ENCODE peak calls at places on chromosomes 5 and 9, in six cellular contexts. H is A549, G is HepG2, J is endothelial cell of umbilical vein, S is GM12878, O is K562. Q is an unnamed sample.

GRCh38 chr9:121333950-121334773 is 35.9 kb downstream of the STOM start:
- DNase-seq in H (no peak), G (no peak), J (no peak), S (no peak), O (peak), Q (no peak)

GRCh38 chr9:134870746-134871667 is 9.6 kb upstream of the FCN2 start:
- DNase-seq in H (no peak), G (no peak), J (no peak), S (no peak), O (no peak), Q (no peak)

GRCh38 chr5:73119492-73120157 is 750 bp upstream of the TMEM171 start:
- DNase-seq in H (no peak), G (no peak), J (peak), S (no peak), O (no peak), Q (no peak)

GRCh38 chr5:66739923-66740322 is 143.7 kb downstream of the MAST4 start:
- DNase-seq in H (no peak), G (no peak), J (no peak), S (no peak), O (no peak), Q (no peak)

GRCh38 chr5:62460578-62460983 is 48.0 kb downstream of the IPO11 start:
- DNase-seq in H (peak), G (peak), J (peak), S (no peak), O (peak), Q (peak)

GRCh38 chr5:75933489-75933888 is 149.7 kb upstream of the SV2C start:
- DNase-seq in H (no peak), G (no peak), J (no peak), S (no peak), O (no peak), Q (no peak)

GRCh38 chr5:8600843-8601242 is 731.9 kb downstream of the MTRR start:
- DNase-seq in H (no peak), G (no peak), J (no peak), S (no peak), O (no peak), Q (no peak)

GRCh38 chr9:86193088-86193487 is 66.4 kb downstream of the C9orf153 start:
- DNase-seq in H (no peak), G (no peak), J (no peak), S (no peak), O (no peak), Q (no peak)

GRCh38 chr5:1299961-1300360 is 5.1 kb upstream of the TERT start:
- DNase-seq in H (no peak), G (no peak), J (no peak), S (no peak), O (no peak), Q (no peak)

GRCh38 chr9:95138474-95138873 is 179.0 kb downstream of the FANCC start:
- DNase-seq in H (no peak), G (no peak), J (peak), S (no peak), O (no peak), Q (no peak)

GRCh38 chr5:31113101-31113500 is 80.4 kb upstream of the CDH6 start:
- DNase-seq in H (no peak), G (no peak), J (no peak), S (no peak), O (no peak), Q (no peak)

GRCh38 chr5:32753051-32753450 is 41.9 kb downstream of the NPR3 start:
- DNase-seq in H (no peak), G (no peak), J (no peak), S (no peak), O (no peak), Q (no peak)

GRCh38 chr5:168829044-168829443 is 249.9 kb upstream of the PANK3 start:
- DNase-seq in H (no peak), G (no peak), J (no peak), S (no peak), O (no peak), Q (no peak)

GRCh38 chr5:1182633-1183423 is 18.6 kb upstream of the SLC6A19 start:
- DNase-seq in H (no peak), G (peak), J (no peak), S (no peak), O (peak), Q (no peak)

GRCh38 chr5:141867139-141867538 is 11.1 kb downstream of the PCDH1 start:
- DNase-seq in H (no peak), G (no peak), J (no peak), S (no peak), O (no peak), Q (no peak)

GRCh38 chr9:120408680-120409258 is 171.2 kb downstream of the CDK5RAP2 start:
- DNase-seq in H (no peak), G (no peak), J (no peak), S (no peak), O (no peak), Q (no peak)

GRCh38 chr5:64667068-64667467 is 23.2 kb upstream of the SHISAL2B start:
- DNase-seq in H (no peak), G (no peak), J (no peak), S (no peak), O (no peak), Q (no peak)

GRCh38 chr5:35810561-35810960 is 46.1 kb upstream of the IL7R start:
- DNase-seq in H (no peak), G (no peak), J (no peak), S (no peak), O (no peak), Q (no peak)

GRCh38 chr9:123109540-123110279 is 76.2 kb downstream of the GPR21 start:
- DNase-seq in H (no peak), G (peak), J (no peak), S (no peak), O (no peak), Q (no peak)

GRCh38 chr5:104237574-104237973 is 675.0 kb upstream of the NUDT12 start:
- DNase-seq in H (no peak), G (no peak), J (no peak), S (no peak), O (no peak), Q (no peak)

GRCh38 chr5:164370841-164371240 is 865.4 kb downstream of the MAT2B start:
- DNase-seq in H (no peak), G (no peak), J (no peak), S (no peak), O (no peak), Q (no peak)

GRCh38 chr5:31434898-31435297 is 97.0 kb downstream of the DROSHA start:
- DNase-seq in H (no peak), G (no peak), J (no peak), S (no peak), O (no peak), Q (no peak)

GRCh38 chr5:139820130-139820529 is 24.5 kb downstream of the PSD2 start:
- DNase-seq in H (no peak), G (no peak), J (no peak), S (no peak), O (no peak), Q (no peak)

GRCh38 chr5:156759156-156759555 is 90.9 kb upstream of the PPP1R2B start:
- DNase-seq in H (no peak), G (no peak), J (no peak), S (no peak), O (no peak), Q (no peak)

GRCh38 chr5:179211076-179211475 is 134.2 kb downstream of the ADAMTS2 start:
- DNase-seq in H (no peak), G (no peak), J (no peak), S (no peak), O (no peak), Q (no peak)

GRCh38 chr9:77926314-77926959 is 105.2 kb downstream of the GNAQ start:
- DNase-seq in H (no peak), G (no peak), J (peak), S (no peak), O (no peak), Q (no peak)

GRCh38 chr9:115117999-115118470 is at the start of gene TNC:
- DNase-seq in H (peak), G (no peak), J (peak), S (no peak), O (no peak), Q (no peak)

GRCh38 chr5:135205616-135206349 is 171.8 kb upstream of the PITX1 start:
- DNase-seq in H (no peak), G (no peak), J (no peak), S (no peak), O (no peak), Q (no peak)

GRCh38 chr9:118271331-118271730 is 567.1 kb downstream of the TLR4 start:
- DNase-seq in H (no peak), G (no peak), J (no peak), S (no peak), O (no peak), Q (no peak)

DNA sequence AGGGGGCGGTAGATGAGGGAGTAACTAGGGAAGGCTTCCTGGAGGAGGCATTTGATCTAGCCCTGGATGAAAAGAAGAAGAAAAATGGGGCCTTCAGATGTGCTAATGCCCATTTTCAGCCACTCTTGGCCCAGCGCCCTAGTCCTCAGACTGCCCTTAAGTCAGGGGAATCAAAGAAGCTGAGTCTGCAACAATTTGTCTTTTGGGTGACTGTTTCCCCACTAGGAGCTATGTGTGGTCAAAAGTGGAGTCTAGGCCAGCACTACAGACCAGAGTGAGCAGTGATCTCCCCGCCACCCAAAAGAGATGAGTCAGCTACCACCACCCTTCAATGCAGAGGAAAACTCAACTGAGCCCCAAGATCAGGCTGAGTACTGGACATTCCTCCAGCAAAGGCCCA is 542.1 kb downstream of the BNC2 start:
- DNase-seq in H (no peak), G (no peak), J (no peak), S (no peak), O (no peak), Q (no peak)
- TF ChIP-seq MYC in H (no peak), G (no peak), J (no peak), S (no peak), O (no peak), Q (no peak)

DNA sequence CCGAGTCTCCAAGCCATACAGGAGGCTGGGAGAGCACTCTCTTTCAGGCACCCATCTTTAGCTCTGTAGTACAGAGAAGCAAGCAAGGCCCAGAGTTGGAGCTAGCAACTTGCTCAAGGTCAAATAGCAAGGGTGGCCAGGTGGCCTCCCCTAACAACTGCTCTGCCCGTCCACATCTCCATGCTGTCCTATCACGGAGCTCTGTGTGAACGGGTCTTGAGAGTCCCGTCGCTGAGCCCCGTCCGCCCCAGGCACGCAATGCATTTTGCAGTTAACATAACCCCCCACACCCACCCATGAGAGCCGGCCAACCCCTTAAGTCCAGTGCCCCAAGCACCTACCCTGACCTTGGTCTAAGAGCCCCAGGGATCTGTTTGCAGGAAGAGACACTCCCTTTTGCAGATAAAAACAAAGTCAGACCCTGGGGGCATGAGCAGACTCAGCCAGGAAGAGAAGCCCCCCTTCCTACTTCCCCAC is 1.5 kb downstream of the RNF44 start:
- DNase-seq in H (no peak), G (peak), J (peak), S (no peak), O (peak), Q (peak)
- TF ChIP-seq POLR2A in H (no peak), G (no peak), J (no peak), S (peak), O (no peak), Q (peak)

DNA sequence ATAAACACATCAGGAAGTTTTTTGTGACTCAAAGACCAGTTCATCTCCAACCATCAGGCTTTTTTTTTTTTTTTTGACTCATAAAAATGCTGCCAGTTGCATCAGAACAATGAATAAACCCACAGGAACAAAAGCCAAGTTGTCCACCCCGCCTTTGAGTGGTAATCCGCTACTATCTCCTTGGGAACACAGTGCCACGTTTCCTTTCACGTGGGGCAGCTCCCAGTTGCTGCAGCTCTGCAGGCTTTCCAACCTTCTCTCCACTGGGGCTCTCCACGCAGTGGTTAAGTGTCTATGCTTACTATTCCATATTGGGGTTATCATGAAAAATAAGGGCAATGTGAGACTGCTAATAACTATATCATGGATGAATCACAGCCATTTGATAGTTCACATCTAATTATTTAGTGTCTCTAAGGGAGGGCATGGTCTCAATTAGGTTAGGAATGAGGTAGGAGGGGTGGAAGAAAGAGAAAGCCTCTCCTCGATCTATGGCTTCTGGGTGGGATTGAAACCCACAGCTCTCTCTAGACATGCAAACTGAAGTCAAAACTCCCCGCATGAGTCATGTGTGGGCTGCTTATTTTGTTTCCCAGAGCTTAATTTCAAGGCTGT is 55.8 kb upstream of the ACTBL2 start:
- DNase-seq in H (no peak), G (no peak), J (no peak), S (no peak), O (no peak), Q (no peak)
- TF ChIP-seq MYC in H (no peak), G (no peak), J (no peak), S (no peak), O (no peak), Q (no peak)

GRCh38 chr5:149452007-149452664 is 73.0 kb upstream of the IL17B start:
- DNase-seq in H (no peak), G (peak), J (peak), S (no peak), O (peak), Q (peak)
- TF ChIP-seq POLR2A in H (no peak), G (peak), J (peak), S (no peak), O (peak), Q (no peak)

GRCh38 chr9:87803623-87804345 is 77.9 kb downstream of the CTSL start:
- DNase-seq in H (no peak), G (no peak), J (no peak), S (no peak), O (peak), Q (no peak)
- TF ChIP-seq MYC in H (no peak), G (no peak), J (no peak), S (no peak), O (no peak), Q (no peak)

GRCh38 chr5:59275537-59276276 is 617.8 kb downstream of the PDE4D start:
- DNase-seq in H (no peak), G (no peak), J (peak), S (no peak), O (no peak), Q (peak)
- TF ChIP-seq POLR2A in H (no peak), G (no peak), J (peak), S (no peak), O (no peak), Q (no peak)

GRCh38 chr9:7676757-7677156 is 122.8 kb downstream of the DMAC1 start:
- DNase-seq in H (no peak), G (peak), J (no peak), S (no peak), O (no peak), Q (no peak)
- TF ChIP-seq MYC in H (no peak), G (no peak), J (no peak), S (no peak), O (no peak), Q (no peak)

DNA sequence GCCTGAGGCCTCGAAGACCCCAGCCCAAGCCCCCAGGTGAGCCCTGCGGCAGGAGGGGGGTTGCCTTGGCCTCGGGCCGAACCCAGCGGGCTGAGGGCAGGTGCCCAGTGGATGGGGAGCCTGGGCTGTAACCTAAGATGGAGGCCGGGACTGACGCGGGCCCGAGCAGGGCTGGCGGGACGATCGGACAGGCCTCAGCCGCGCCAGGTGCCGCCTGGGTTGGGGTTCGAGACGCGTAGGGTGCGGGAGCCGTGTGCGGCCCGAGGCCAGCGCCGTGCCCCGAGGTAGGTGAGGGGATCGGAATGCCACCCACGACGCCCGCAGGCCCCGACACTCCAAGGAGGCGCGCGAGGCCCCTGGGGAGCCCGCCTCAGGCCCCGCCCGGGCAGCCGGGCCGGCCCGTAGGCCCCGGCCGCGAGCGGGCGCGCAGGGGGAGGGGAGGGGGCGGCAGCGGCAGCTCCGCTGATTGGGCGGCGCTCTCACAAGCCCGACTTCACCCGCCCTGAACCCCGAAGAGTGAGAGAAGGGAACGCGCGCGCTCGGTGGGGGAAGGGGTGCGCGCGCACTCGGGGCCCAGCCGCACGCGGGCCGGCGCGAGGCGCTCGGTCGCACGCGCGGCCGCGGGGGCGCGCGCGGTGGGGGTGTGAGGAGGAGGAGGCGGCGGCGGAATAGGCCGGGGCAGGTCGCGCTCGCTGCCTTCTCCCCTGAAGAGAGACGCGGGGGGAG is at the start of gene NSD1:
- DNase-seq in H (peak), G (no peak), J (peak), S (peak), O (peak), Q (peak)
- TF ChIP-seq POLR2A in H (peak), G (no peak), J (peak), S (peak), O (no peak), Q (peak)